ENCODE peak calls at places on chromosomes 3 and 15, in nine cellular contexts. A is breast epithelium; X is SIG-M5; U is WTC11; S is mucosa of descending colon; E is GM04504; M is cardiac septum; Q is activated naive CD4-positive, alpha-beta T cell treated with Interleukin-2 at 50 U/mL for 16 hours; F is cardiac fibroblast. W is an unnamed sample.

GRCh38 chr3:195558602-195559001 is 15.5 kb upstream of the PPP1R2 start:
- DNase-seq in Q (no peak), E (no peak), A (no peak), M (no peak), F (peak), S (peak), X (no peak), U (no peak), W (peak)

GRCh38 chr3:114789803-114790202 is 357.3 kb downstream of the ZBTB20 start:
- DNase-seq in S (no peak), U (no peak), A (no peak), X (no peak), Q (no peak), F (no peak), E (no peak), M (no peak), W (no peak)

GRCh38 chr3:100603449-100603848 is 6.0 kb upstream of the ADGRG7 start:
- DNase-seq in M (no peak), A (no peak), E (no peak), U (no peak), F (peak), S (no peak), X (no peak), Q (no peak), W (peak)

GRCh38 chr3:170802164-170803151 is 67.5 kb downstream of the RPL22L1 start:
- DNase-seq in M (no peak), Q (no peak), E (peak), X (no peak), F (peak), A (peak), U (no peak), S (no peak), W (no peak)

GRCh38 chr3:105281989-105282388 is 84.7 kb upstream of the ALCAM start:
- DNase-seq in F (no peak), Q (no peak), E (no peak), X (no peak), U (no peak), M (no peak), A (no peak), S (no peak), W (no peak)

GRCh38 chr15:57251308-57251707 is 125.0 kb upstream of the CGNL1 start:
- DNase-seq in F (no peak), X (no peak), S (no peak), E (no peak), M (no peak), Q (no peak), A (no peak), U (no peak), W (no peak)

GRCh38 chr15:61403884-61404283 is 174.8 kb upstream of the RORA start:
- DNase-seq in U (no peak), A (no peak), Q (no peak), M (no peak), S (no peak), X (no peak), F (no peak), E (no peak), W (no peak)

GRCh38 chr15:97482521-97482920 is 478.0 kb upstream of the ARRDC4 start:
- DNase-seq in S (no peak), A (no peak), U (peak), F (no peak), X (no peak), M (no peak), Q (no peak), E (no peak), W (no peak)

GRCh38 chr15:53837263-53837662 is 77.8 kb upstream of the WDR72 start:
- DNase-seq in S (peak), F (no peak), A (peak), U (no peak), M (no peak), X (no peak), E (no peak), Q (no peak), W (no peak)

GRCh38 chr3:127764841-127765362 is 57.4 kb downstream of the MGLL start:
- DNase-seq in A (no peak), F (no peak), X (no peak), M (no peak), S (no peak), U (no peak), Q (no peak), E (no peak), W (no peak)

GRCh38 chr15:77568960-77569646 is 63.6 kb downstream of the LINGO1 start:
- DNase-seq in F (peak), M (no peak), S (no peak), U (no peak), E (no peak), A (peak), Q (no peak), X (no peak), W (peak)

GRCh38 chr3:128815318-128816064 is 63.9 kb upstream of the ACAD9 start:
- DNase-seq in S (no peak), X (no peak), Q (no peak), E (no peak), M (no peak), U (no peak), F (no peak), A (no peak), W (no peak)

W was measured in HL-60.